ENCODE peak calls at places on chromosome 14, in seven cellular contexts. R is epithelial cell of prostate; P is RWPE1; Z is activated CD4-positive, CD25-positive, alpha-beta regulatory T cell treated with anti-CD3 and anti-CD28 coated beads, Interleukin-2, amount 50 U/mL, for 72 hours; U is mesenchymal stem cell; M is skeletal muscle cell; V is body of pancreas. X is an unnamed sample.

GRCh38 chr14:83976223-83976770 is 1553.6 kb upstream of the FLRT2 start:
- DNase-seq in R (no peak), P (no peak), Z (no peak), U (no peak), M (no peak), V (no peak), X (no peak)

GRCh38 chr14:62209287-62209899 is 447.2 kb downstream of the SNAPC1 start:
- DNase-seq in R (peak), P (peak), Z (no peak), U (peak), M (peak), V (no peak), X (no peak)

GRCh38 chr14:67004521-67004920 is 184.7 kb upstream of the GARIN2 start:
- DNase-seq in R (no peak), P (no peak), Z (no peak), U (no peak), M (no peak), V (no peak), X (no peak)

GRCh38 chr14:76426161-76426696 is 50.3 kb downstream of the ESRRB start:
- DNase-seq in R (no peak), P (peak), Z (no peak), U (no peak), M (no peak), V (no peak), X (no peak)

GRCh38 chr14:35877276-35877675 is 51.1 kb downstream of the BRMS1L start:
- DNase-seq in R (no peak), P (peak), Z (no peak), U (no peak), M (no peak), V (no peak), X (no peak)

GRCh38 chr14:100032749-100033148 is 32.5 kb upstream of the EVL start:
- DNase-seq in R (no peak), P (no peak), Z (no peak), U (no peak), M (no peak), V (no peak), X (no peak)

GRCh38 chr14:104773505-104774452 is 20.8 kb downstream of the SIVA1 start:
- DNase-seq in R (no peak), P (no peak), Z (no peak), U (no peak), M (no peak), V (peak), X (no peak)

GRCh38 chr14:67413806-67414769 is 2.1 kb upstream of the PLEK2 start:
- DNase-seq in R (peak), P (peak), Z (no peak), U (peak), M (no peak), V (no peak), X (no peak)

GRCh38 chr14:67575684-67576083 is 24.4 kb downstream of the PIGH start:
- DNase-seq in R (peak), P (no peak), Z (no peak), U (no peak), M (no peak), V (no peak), X (no peak)

GRCh38 chr14:64513271-64513670 is 8.7 kb downstream of the ZBTB1 start:
- DNase-seq in R (no peak), P (no peak), Z (no peak), U (no peak), M (no peak), V (no peak), X (no peak)

GRCh38 chr14:103281496-103282231 is 52.4 kb upstream of the EIF5 start:
- DNase-seq in R (no peak), P (peak), Z (no peak), U (peak), M (no peak), V (peak), X (no peak)

GRCh38 chr14:73802431-73803188 is 49.0 kb upstream of the PTGR2 start:
- DNase-seq in R (peak), P (peak), Z (no peak), U (peak), M (no peak), V (no peak), X (no peak)

GRCh38 chr14:99718031-99718810 is 34.1 kb downstream of the CYP46A1 start:
- DNase-seq in R (no peak), P (no peak), Z (no peak), U (no peak), M (no peak), V (no peak), X (no peak)

GRCh38 chr14:104894331-104895206 is 29.5 kb downstream of the CEP170B start:
- DNase-seq in R (no peak), P (no peak), Z (no peak), U (no peak), M (no peak), V (peak), X (no peak)

GRCh38 chr14:103144085-103144484 is 20.8 kb downstream of the TNFAIP2 start:
- DNase-seq in R (no peak), P (peak), Z (no peak), U (peak), M (no peak), V (no peak), X (no peak)

GRCh38 chr14:55097894-55098560 is 31.0 kb upstream of the LGALS3 start:
- DNase-seq in R (no peak), P (no peak), Z (peak), U (no peak), M (no peak), V (peak), X (no peak)

GRCh38 chr14:100263141-100263540 is 24.2 kb downstream of the YY1 start:
- DNase-seq in R (no peak), P (no peak), Z (no peak), U (peak), M (peak), V (no peak), X (no peak)

GRCh38 chr14:76422662-76423061 is 46.7 kb downstream of the ESRRB start:
- DNase-seq in R (no peak), P (no peak), Z (no peak), U (no peak), M (no peak), V (no peak), X (no peak)

GRCh38 chr14:36856095-36856878 is 194.6 kb downstream of the PAX9 start:
- DNase-seq in R (peak), P (no peak), Z (no peak), U (no peak), M (no peak), V (no peak), X (no peak)

GRCh38 chr14:101122855-101123129 is 219.3 kb upstream of the RTL1 start:
- DNase-seq in R (no peak), P (no peak), Z (no peak), U (no peak), M (no peak), V (no peak), X (no peak)

GRCh38 chr14:91387996-91388395 is 29.6 kb downstream of the CCDC88C start:
- DNase-seq in R (no peak), P (no peak), Z (no peak), U (no peak), M (no peak), V (no peak), X (no peak)

GRCh38 chr14:73804636-73805035 is 47.0 kb upstream of the PTGR2 start:
- DNase-seq in R (no peak), P (no peak), Z (no peak), U (no peak), M (no peak), V (no peak), X (no peak)

GRCh38 chr14:59478540-59478939 is 5.7 kb downstream of the L3HYPDH start:
- DNase-seq in R (no peak), P (no peak), Z (no peak), U (no peak), M (no peak), V (no peak), X (no peak)

GRCh38 chr14:93219103-93219726 is 12.2 kb downstream of the UBR7 start:
- DNase-seq in R (peak), P (peak), Z (no peak), U (peak), M (no peak), V (peak), X (no peak)

GRCh38 chr14:53109028-53109687 is 44.0 kb downstream of the DDHD1 start:
- DNase-seq in R (no peak), P (no peak), Z (no peak), U (peak), M (no peak), V (no peak), X (no peak)

GRCh38 chr14:70254476-70254961 is 65.8 kb upstream of the SLC8A3 start:
- DNase-seq in R (no peak), P (peak), Z (no peak), U (peak), M (peak), V (peak), X (no peak)

GRCh38 chr14:94314890-94315289 is 8.2 kb downstream of the SERPINA6 start:
- DNase-seq in R (no peak), P (no peak), Z (no peak), U (no peak), M (no peak), V (no peak), X (no peak)

GRCh38 chr14:84375235-84375634 is 1154.7 kb upstream of the FLRT2 start:
- DNase-seq in R (no peak), P (no peak), Z (no peak), U (peak), M (no peak), V (no peak), X (no peak)

GRCh38 chr14:51792819-51793218 is 67.6 kb upstream of the GNG2 start:
- DNase-seq in R (no peak), P (no peak), Z (no peak), U (peak), M (no peak), V (no peak), X (no peak)

GRCh38 chr14:77985235-77985634 is 184.9 kb upstream of the NRXN3 start:
- DNase-seq in R (no peak), P (no peak), Z (no peak), U (no peak), M (no peak), V (no peak), X (no peak)